ENCODE peak calls at places on chromosome 9, in eight cellular contexts. One of them, this sample, is unnamed.

GRCh38 chr9:95107001-95107749 is 210.3 kb downstream of the FANCC start:
- DNase-seq in body of pancreas: no peak
- DNase-seq in skeletal muscle cell: no peak
- DNase-seq in adipocyte: peak
- DNase-seq in coronary artery: no peak
- DNase-seq in fibroblast of lung: peak
- DNase-seq in Jurkat, Clone E6-1: no peak
- DNase-seq in RWPE2: no peak
- DNase-seq in this sample: no peak

GRCh38 chr9:32968101-32969011 is 33.1 kb downstream of the APTX start:
- DNase-seq in RWPE2: no peak
- DNase-seq in skeletal muscle cell: no peak
- DNase-seq in body of pancreas: peak
- DNase-seq in adipocyte: peak
- DNase-seq in coronary artery: no peak
- DNase-seq in fibroblast of lung: peak
- DNase-seq in Jurkat, Clone E6-1: peak
- DNase-seq in this sample: no peak

GRCh38 chr9:115717711-115718173 is 435.8 kb upstream of the PAPPA start:
- DNase-seq in fibroblast of lung: peak
- DNase-seq in skeletal muscle cell: peak
- DNase-seq in Jurkat, Clone E6-1: no peak
- DNase-seq in RWPE2: no peak
- DNase-seq in adipocyte: peak
- DNase-seq in body of pancreas: no peak
- DNase-seq in coronary artery: no peak
- DNase-seq in this sample: no peak

GRCh38 chr9:129027685-129028191 is 393 bp downstream of the SH3GLB2 start:
- DNase-seq in fibroblast of lung: peak
- DNase-seq in RWPE2: no peak
- DNase-seq in coronary artery: peak
- DNase-seq in adipocyte: no peak
- DNase-seq in Jurkat, Clone E6-1: peak
- DNase-seq in skeletal muscle cell: no peak
- DNase-seq in body of pancreas: peak
- DNase-seq in this sample: no peak

GRCh38 chr9:122190597-122191381 is 31.1 kb downstream of the MORN5 start:
- DNase-seq in coronary artery: no peak
- DNase-seq in RWPE2: no peak
- DNase-seq in fibroblast of lung: no peak
- DNase-seq in body of pancreas: no peak
- DNase-seq in adipocyte: no peak
- DNase-seq in skeletal muscle cell: no peak
- DNase-seq in Jurkat, Clone E6-1: peak
- DNase-seq in this sample: no peak

GRCh38 chr9:129071526-129072131 is 9.3 kb upstream of the DOLPP1 start:
- DNase-seq in body of pancreas: no peak
- DNase-seq in coronary artery: no peak
- DNase-seq in adipocyte: no peak
- DNase-seq in RWPE2: no peak
- DNase-seq in skeletal muscle cell: no peak
- DNase-seq in fibroblast of lung: no peak
- DNase-seq in Jurkat, Clone E6-1: peak
- DNase-seq in this sample: no peak

GRCh38 chr9:87271696-87272477 is 225.8 kb upstream of the DAPK1 start:
- DNase-seq in body of pancreas: no peak
- DNase-seq in adipocyte: no peak
- DNase-seq in coronary artery: no peak
- DNase-seq in skeletal muscle cell: no peak
- DNase-seq in fibroblast of lung: no peak
- DNase-seq in Jurkat, Clone E6-1: no peak
- DNase-seq in RWPE2: no peak
- DNase-seq in this sample: peak

GRCh38 chr9:137672907-137673791 is 54.3 kb downstream of the EHMT1 start:
- DNase-seq in RWPE2: no peak
- DNase-seq in coronary artery: no peak
- DNase-seq in body of pancreas: peak
- DNase-seq in fibroblast of lung: peak
- DNase-seq in Jurkat, Clone E6-1: peak
- DNase-seq in adipocyte: peak
- DNase-seq in skeletal muscle cell: peak
- DNase-seq in this sample: peak

GRCh38 chr9:34437006-34437925 is 21.1 kb downstream of the FAM219A start:
- DNase-seq in Jurkat, Clone E6-1: peak
- DNase-seq in coronary artery: no peak
- DNase-seq in skeletal muscle cell: no peak
- DNase-seq in RWPE2: no peak
- DNase-seq in adipocyte: peak
- DNase-seq in fibroblast of lung: peak
- DNase-seq in body of pancreas: peak
- DNase-seq in this sample: peak

GRCh38 chr9:129482521-129483466 is 138.1 kb downstream of the C9orf50 start:
- DNase-seq in adipocyte: peak
- DNase-seq in body of pancreas: peak
- DNase-seq in Jurkat, Clone E6-1: no peak
- DNase-seq in coronary artery: peak
- DNase-seq in skeletal muscle cell: peak
- DNase-seq in fibroblast of lung: peak
- DNase-seq in RWPE2: no peak
- DNase-seq in this sample: no peak

GRCh38 chr9:136969150-136969549 is 8.2 kb upstream of the PTGDS start:
- DNase-seq in body of pancreas: no peak
- DNase-seq in Jurkat, Clone E6-1: no peak
- DNase-seq in fibroblast of lung: no peak
- DNase-seq in RWPE2: no peak
- DNase-seq in skeletal muscle cell: no peak
- DNase-seq in coronary artery: no peak
- DNase-seq in adipocyte: no peak
- DNase-seq in this sample: no peak

GRCh38 chr9:35407846-35408245 is 82.1 kb upstream of the RUSC2 start:
- DNase-seq in Jurkat, Clone E6-1: no peak
- DNase-seq in body of pancreas: no peak
- DNase-seq in adipocyte: no peak
- DNase-seq in skeletal muscle cell: no peak
- DNase-seq in RWPE2: no peak
- DNase-seq in coronary artery: no peak
- DNase-seq in fibroblast of lung: no peak
- DNase-seq in this sample: no peak

GRCh38 chr9:129823163-129823933 is 588 bp downstream of the TOR1A start:
- DNase-seq in RWPE2: no peak
- DNase-seq in body of pancreas: no peak
- DNase-seq in coronary artery: no peak
- DNase-seq in Jurkat, Clone E6-1: peak
- DNase-seq in fibroblast of lung: peak
- DNase-seq in skeletal muscle cell: no peak
- DNase-seq in adipocyte: peak
- DNase-seq in this sample: no peak

GRCh38 chr9:135978650-135979461 is 17.7 kb upstream of the UBAC1 start:
- DNase-seq in fibroblast of lung: no peak
- DNase-seq in Jurkat, Clone E6-1: peak
- DNase-seq in body of pancreas: no peak
- DNase-seq in RWPE2: no peak
- DNase-seq in adipocyte: peak
- DNase-seq in coronary artery: no peak
- DNase-seq in skeletal muscle cell: no peak
- DNase-seq in this sample: no peak

GRCh38 chr9:78118742-78119473 is 87.3 kb upstream of the GNAQ start:
- DNase-seq in Jurkat, Clone E6-1: peak
- DNase-seq in RWPE2: no peak
- DNase-seq in skeletal muscle cell: peak
- DNase-seq in body of pancreas: no peak
- DNase-seq in coronary artery: no peak
- DNase-seq in fibroblast of lung: peak
- DNase-seq in adipocyte: peak
- DNase-seq in this sample: no peak

GRCh38 chr9:88312517-88313103 is 75.6 kb upstream of the SPIN1 start:
- DNase-seq in skeletal muscle cell: no peak
- DNase-seq in fibroblast of lung: no peak
- DNase-seq in RWPE2: no peak
- DNase-seq in coronary artery: no peak
- DNase-seq in Jurkat, Clone E6-1: no peak
- DNase-seq in adipocyte: no peak
- DNase-seq in body of pancreas: no peak
- DNase-seq in this sample: no peak

GRCh38 chr9:15231788-15232635 is 75.0 kb downstream of the TTC39B start:
- DNase-seq in adipocyte: no peak
- DNase-seq in Jurkat, Clone E6-1: peak
- DNase-seq in coronary artery: no peak
- DNase-seq in RWPE2: no peak
- DNase-seq in body of pancreas: no peak
- DNase-seq in fibroblast of lung: peak
- DNase-seq in skeletal muscle cell: no peak
- DNase-seq in this sample: peak

This sample was measured in GM12864.